ENCODE peak calls at places on chromosomes 5 and 9, in eight cellular contexts. D is K562, J is upper lobe of left lung, K is Panc1, F is HepG2, O is HCT116, P is GM12878, H is GM23338. E is an unnamed sample. For H3K4me1, the result is how much of the 10 kb centered on the place peaks cover.

GRCh38 chr5:120621339-120621738 is 157.2 kb downstream of the PRR16 start:
- ATAC-seq in H (no peak), J (no peak), K (no peak), F (no peak), O (no peak), P (no peak), D (no peak), E (no peak)

GRCh38 chr5:29794146-29794787 is 1399.2 kb upstream of the CDH6 start:
- ATAC-seq in O (no peak), K (no peak), D (no peak), F (no peak), P (no peak), J (no peak), H (no peak), E (no peak)

GRCh38 chr5:158553195-158553945 is 546.3 kb downstream of the EBF1 start:
- ATAC-seq in F (no peak), K (no peak), J (no peak), O (no peak), H (no peak), D (no peak), P (no peak), E (peak)

GRCh38 chr5:56610093-56610698 is 205.2 kb upstream of the MAP3K1 start:
- ATAC-seq in J (no peak), F (no peak), H (no peak), D (no peak), P (peak), O (no peak), K (no peak), E (no peak)

GRCh38 chr9:3032898-3033297 is 189.0 kb upstream of the PUM3 start:
- ATAC-seq in K (no peak), H (no peak), J (no peak), O (no peak), F (no peak), D (no peak), P (peak), E (no peak)

GRCh38 chr5:164041105-164041504 is 535.7 kb downstream of the MAT2B start:
- ATAC-seq in K (no peak), O (no peak), P (peak), F (no peak), D (no peak), J (no peak), H (no peak), E (no peak)

GRCh38 chr5:172456076-172456800 is 1.9 kb upstream of the SH3PXD2B start:
- ATAC-seq in K (no peak), P (no peak), J (no peak), D (no peak), H (no peak), O (no peak), F (no peak), E (no peak)

GRCh38 chr9:98658965-98659364 is 49.8 kb downstream of the GABBR2 start:
- ATAC-seq in H (no peak), F (no peak), K (no peak), O (no peak), P (no peak), J (no peak), D (no peak), E (no peak)

GRCh38 chr9:4615778-4616177 is 46.3 kb upstream of the PLPP6 start:
- ATAC-seq in K (no peak), O (no peak), F (no peak), D (no peak), H (no peak), J (no peak), P (no peak), E (no peak)

GRCh38 chr5:54581831-54582548 is 64.4 kb downstream of the SNX18 start:
- ATAC-seq in O (no peak), J (no peak), F (no peak), D (no peak), P (no peak), H (no peak), K (no peak), E (peak)

GRCh38 chr9:68951879-68952659 is 61.8 kb downstream of the PRKACG start:
- ATAC-seq in O (no peak), K (no peak), P (peak), J (no peak), F (no peak), H (no peak), D (no peak), E (no peak)

GRCh38 chr9:97564291-97565175 is 63.1 kb downstream of the TMOD1 start:
- ATAC-seq in F (no peak), J (peak), O (peak), P (no peak), H (peak), K (peak), D (no peak), E (peak)

GRCh38 chr5:113181853-113182490 is 205.4 kb downstream of the DCP2 start:
- ATAC-seq in D (no peak), J (no peak), P (no peak), O (no peak), F (no peak), H (no peak), K (no peak), E (no peak)

GRCh38 chr9:114894801-114895433 is 35.5 kb downstream of the TNFSF8 start:
- ATAC-seq in D (no peak), K (no peak), H (no peak), F (peak), J (peak), P (peak), O (no peak), E (peak)

GRCh38 chr5:81128416-81128815 is 104.7 kb upstream of the CKMT2 start:
- ATAC-seq in J (no peak), H (no peak), D (no peak), F (no peak), K (no peak), O (no peak), P (no peak), E (no peak)

GRCh38 chr9:87973791-87974292 is 491 bp downstream of the CDK20 start:
- ATAC-seq in K (peak), F (no peak), P (no peak), J (no peak), O (no peak), D (no peak), H (peak), E (no peak)
- TF ChIP-seq POLR2AphosphoS5 in K (no peak), F (no peak), P (no peak), J (no peak), O (no peak), D (no peak), H (no peak), E (no peak)

DNA sequence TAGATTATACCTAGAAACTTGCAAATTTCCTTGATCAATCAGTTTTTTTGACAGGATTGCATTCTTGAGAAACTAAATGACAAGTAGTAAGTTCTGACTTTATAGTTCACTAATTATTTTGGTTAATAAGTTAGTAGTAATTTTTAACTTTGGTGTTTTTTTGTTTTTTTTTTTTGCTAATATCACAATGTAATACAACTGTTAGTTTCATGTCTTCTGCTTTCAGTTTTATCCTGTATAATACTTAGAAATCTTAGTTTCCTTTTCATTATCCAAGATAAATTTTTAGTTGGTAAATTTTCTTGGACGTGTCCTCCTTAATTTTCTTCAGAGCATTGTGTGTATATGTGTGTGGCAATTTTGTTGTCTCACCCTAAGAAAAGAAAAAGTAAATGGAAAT is 57.8 kb downstream of the CWC27 start:
- ATAC-seq in K (no peak), P (no peak), O (no peak), D (no peak), F (no peak), J (no peak), H (no peak), E (no peak)
- H3K4me1 ChIP-seq in K (under half), P (under half), O (under half), D (under half), F (under half), J (under half), H (under half), E (under half)

DNA sequence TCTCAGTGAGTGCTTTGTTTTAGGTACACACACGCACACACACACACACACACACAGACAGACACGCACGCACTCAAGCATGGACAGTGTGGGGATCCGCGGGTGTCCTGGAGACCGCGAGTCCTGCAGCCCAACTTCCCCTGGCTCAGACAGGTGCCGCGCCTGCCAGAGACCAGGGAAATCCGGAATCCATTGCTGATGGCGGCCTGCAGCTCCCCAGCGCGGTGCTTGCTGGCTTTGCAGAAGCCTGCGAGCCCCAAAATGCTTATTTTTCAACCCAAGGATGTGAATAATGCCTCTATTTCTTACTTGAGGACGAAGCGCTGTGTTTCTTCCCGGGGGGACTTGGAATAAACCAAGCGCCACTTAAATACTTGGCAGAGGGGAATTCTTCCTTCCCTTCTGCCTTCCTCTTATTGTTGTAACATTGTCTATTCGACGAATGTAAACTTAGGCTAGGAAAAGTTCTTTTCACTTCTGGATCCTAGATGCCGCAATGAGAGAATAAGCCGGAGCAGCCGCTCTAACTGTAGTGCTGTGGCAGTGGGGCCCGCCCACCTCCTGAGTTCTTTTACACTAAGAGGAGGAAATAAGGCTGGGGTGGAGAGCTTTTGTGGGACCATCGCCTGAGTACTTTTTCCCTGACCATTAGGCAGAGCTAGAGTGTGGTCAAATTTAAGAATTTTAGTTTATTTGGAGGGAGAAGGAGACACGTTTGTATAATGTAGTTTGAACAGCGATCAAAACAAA is 804 bp downstream of the ITGA2 start:
- ATAC-seq in H (peak), D (peak), P (peak), J (peak), F (peak), O (peak), K (peak), E (peak)
- H3K27ac ChIP-seq in H (no peak), D (no peak), P (no peak), J (peak), F (peak), O (peak), K (peak), E (peak)

GRCh38 chr5:160799160-160799559 is 52.9 kb downstream of the ATP10B start:
- ATAC-seq in F (no peak), H (no peak), J (peak), K (no peak), O (no peak), D (no peak), P (peak), E (peak)
- TF ChIP-seq POLR2AphosphoS5 in F (no peak), H (no peak), J (peak), K (no peak), O (no peak), D (no peak), P (no peak), E (no peak)

GRCh38 chr9:679462-679861 is 162.0 kb upstream of the DMRT1 start:
- ATAC-seq in O (no peak), J (no peak), F (no peak), P (no peak), K (no peak), D (no peak), H (no peak), E (no peak)
- H3K4me1 ChIP-seq in O (under half), J (under half), F (half or more), P (under half), K (under half), D (under half), H (under half), E (under half)

DNA sequence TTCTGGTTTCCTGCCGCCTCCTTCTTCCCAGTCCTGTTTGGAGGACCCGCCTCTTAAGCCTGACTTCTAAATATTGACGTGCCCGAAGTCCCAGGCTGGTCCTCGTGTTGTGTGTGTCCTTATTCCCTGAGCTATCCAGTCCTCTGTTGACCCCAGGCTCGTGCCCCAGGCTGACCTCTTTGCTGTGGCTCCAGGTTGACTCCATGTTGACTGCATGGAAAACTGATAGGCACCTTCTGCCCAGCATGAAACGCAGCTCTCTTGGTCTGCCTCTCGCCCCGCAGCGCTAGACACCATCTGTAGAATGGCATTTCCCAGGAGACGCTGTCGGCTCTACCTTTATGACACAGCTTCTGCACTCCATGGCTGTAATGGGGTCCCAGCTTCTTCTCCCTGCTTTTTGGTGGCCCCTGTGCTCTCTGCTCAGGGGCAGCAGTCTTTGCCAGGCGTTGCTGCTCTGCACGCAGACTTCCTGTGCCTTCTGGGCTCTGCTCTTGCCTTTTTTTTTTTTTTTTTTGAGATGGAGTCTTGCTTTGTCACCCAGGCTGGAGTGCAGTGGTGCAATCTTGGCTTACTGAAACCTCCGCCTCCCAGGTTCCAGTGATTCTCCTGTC is 28.4 kb downstream of the EHMT1 start:
- ATAC-seq in D (no peak), P (no peak), F (no peak), J (no peak), K (no peak), H (no peak), O (no peak), E (no peak)
- H3K27ac ChIP-seq in D (no peak), P (no peak), F (no peak), J (peak), K (no peak), H (peak), O (no peak), E (no peak)

DNA sequence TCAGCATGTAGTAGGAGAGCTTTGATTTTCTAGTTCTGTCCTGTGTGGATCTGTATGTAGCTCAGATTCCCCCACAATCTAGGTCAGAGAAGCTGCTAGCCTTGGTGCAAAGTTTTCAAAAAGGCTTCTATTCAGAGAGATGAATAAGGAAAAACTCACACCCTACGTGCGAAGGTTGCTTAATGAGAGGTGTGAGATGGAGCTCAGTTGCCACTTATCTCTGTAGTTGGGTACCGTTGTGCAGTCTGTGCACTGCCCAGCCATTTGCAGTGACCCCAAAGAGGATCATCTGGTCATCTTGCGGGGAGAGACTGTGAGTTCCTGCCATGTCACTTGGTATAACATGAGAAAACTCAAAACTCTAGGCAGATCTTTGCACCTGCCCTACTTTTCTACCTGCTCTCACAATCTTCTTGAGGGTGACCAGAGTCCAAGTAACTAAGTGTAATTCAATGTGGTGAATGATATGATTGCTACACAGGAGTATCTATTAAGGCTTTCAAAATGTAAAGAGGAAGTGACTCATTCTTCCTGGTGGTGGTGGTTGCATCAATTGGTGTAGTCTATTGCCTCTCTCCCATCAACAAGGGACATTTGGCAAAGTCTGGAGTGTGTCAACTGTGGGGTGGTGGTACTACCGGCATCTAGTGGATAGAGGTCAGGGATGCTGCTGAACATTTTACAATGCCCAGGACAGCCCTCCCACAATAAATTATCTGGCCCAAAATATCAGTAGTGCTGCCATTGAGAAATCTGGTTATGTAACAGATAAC is 65.2 kb downstream of the TMC1 start:
- ATAC-seq in D (peak), O (peak), J (peak), P (peak), H (no peak), F (no peak), K (peak), E (peak)
- TF ChIP-seq POLR2AphosphoS5 in D (no peak), O (peak), J (peak), P (no peak), H (no peak), F (no peak), K (no peak), E (peak)

GRCh38 chr9:121196389-121196788 is 5.3 kb downstream of the RAB14 start:
- ATAC-seq in J (no peak), P (peak), F (peak), H (peak), O (no peak), D (peak), K (no peak), E (no peak)
- H3K4me1 ChIP-seq in J (half or more), P (under half), F (half or more), H (under half), O (under half), D (under half), K (under half), E (half or more)

DNA sequence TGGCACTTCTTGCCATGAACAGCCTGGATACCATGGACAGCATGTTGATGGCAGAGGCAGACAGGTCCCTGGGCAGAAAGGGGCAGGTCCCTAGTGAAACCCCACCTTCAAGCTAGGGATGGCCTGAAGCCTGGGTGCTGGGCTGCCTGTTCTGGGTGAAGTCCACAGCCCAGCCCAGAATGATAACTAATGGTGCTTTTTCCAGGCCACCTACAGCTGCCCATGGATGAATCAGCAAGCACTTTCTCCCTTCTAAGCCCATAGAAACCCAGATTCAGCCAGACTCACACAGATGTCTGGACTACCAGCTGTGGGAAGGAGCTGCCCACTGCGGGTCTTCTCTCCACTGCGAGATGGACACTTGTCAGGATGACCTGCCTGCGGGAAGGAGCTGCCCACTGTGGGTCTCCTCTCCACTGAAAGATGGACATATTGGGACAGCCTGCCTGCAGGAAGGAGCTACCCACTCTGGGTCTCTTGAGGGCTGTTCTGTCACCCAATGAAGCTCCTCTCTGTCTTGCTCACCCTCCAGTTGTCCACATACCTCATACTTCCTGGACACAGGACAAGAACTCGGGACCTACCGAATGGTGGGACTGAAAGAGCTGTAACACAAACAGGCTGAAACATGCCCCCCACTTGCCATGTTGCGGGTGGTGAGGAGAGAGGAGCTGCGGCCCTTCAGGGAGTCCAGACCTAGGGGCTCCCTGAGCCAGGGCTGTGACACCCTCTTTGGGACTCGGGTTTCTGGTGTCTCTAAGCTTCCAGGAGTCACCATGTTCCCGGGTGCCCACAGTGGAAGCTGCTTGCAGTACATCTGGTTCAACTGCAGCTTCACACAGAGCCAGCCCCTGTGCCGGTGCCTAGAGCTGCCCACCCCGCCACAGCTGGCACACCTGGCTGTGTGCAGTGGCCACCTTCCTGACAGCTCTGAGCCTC is 60.7 kb upstream of the SYNPO start:
- ATAC-seq in D (no peak), O (no peak), F (no peak), K (no peak), H (no peak), J (no peak), P (no peak), E (no peak)
- H3K27ac ChIP-seq in D (no peak), O (no peak), F (no peak), K (no peak), H (no peak), J (no peak), P (no peak), E (no peak)

GRCh38 chr5:138632900-138633489 is 57.8 kb upstream of the HSPA9 start:
- ATAC-seq in J (peak), P (peak), O (peak), D (peak), F (peak), H (peak), K (peak), E (peak)

GRCh38 chr5:138629383-138629782 is 54.2 kb upstream of the HSPA9 start:
- ATAC-seq in O (no peak), H (no peak), F (no peak), K (no peak), J (no peak), D (no peak), P (no peak), E (no peak)

GRCh38 chr5:138635268-138635667 is 60.1 kb upstream of the HSPA9 start:
- ATAC-seq in H (no peak), J (no peak), O (no peak), P (no peak), K (no peak), D (no peak), F (no peak), E (peak)

GRCh38 chr5:138635708-138636107 is 60.5 kb upstream of the HSPA9 start:
- ATAC-seq in P (no peak), H (no peak), D (no peak), J (no peak), F (no peak), K (no peak), O (no peak), E (no peak)

GRCh38 chr5:138631204-138631928 is 56.2 kb upstream of the HSPA9 start:
- ATAC-seq in F (no peak), P (no peak), H (no peak), D (no peak), J (no peak), K (no peak), O (no peak), E (no peak)
- TF ChIP-seq POLR2AphosphoS5 in F (no peak), P (no peak), H (no peak), D (no peak), J (no peak), K (no peak), O (no peak), E (no peak)

E was measured in gastroesophageal sphincter.